ENCODE peak calls at places on chromosomes 2 and 18, in six cellular contexts. L, H, N, Q, J and K are unnamed samples.

GRCh38 chr2:172968061-172968469 is 107.6 kb upstream of the MAP3K20 start:
- DNase-seq in L (no peak), H (no peak), N (no peak), Q (no peak), J (peak), K (no peak)

GRCh38 chr2:174023591-174024523 is 58.7 kb upstream of the SP3 start:
- DNase-seq in L (no peak), H (no peak), N (no peak), Q (no peak), J (peak), K (no peak)

GRCh38 chr18:50128506-50129271 is 66.3 kb downstream of the MYO5B start:
- DNase-seq in L (no peak), H (no peak), N (no peak), Q (no peak), J (no peak), K (no peak)

GRCh38 chr2:228986961-228987360 is 284.1 kb downstream of the PID1 start:
- DNase-seq in L (no peak), H (no peak), N (no peak), Q (no peak), J (no peak), K (no peak)

GRCh38 chr2:175036582-175037018 is 31.4 kb upstream of the CHN1 start:
- DNase-seq in L (peak), H (no peak), N (peak), Q (no peak), J (no peak), K (no peak)

GRCh38 chr2:147255812-147256211 is 589.0 kb upstream of the ACVR2A start:
- DNase-seq in L (no peak), H (no peak), N (no peak), Q (no peak), J (no peak), K (no peak)

GRCh38 chr2:18387479-18388206 is 172.8 kb downstream of the RDH14 start:
- DNase-seq in L (peak), H (peak), N (peak), Q (peak), J (peak), K (peak)

GRCh38 chr2:241007880-241008710 is 9.7 kb downstream of the SNED1 start:
- DNase-seq in L (no peak), H (no peak), N (no peak), Q (peak), J (peak), K (no peak)

GRCh38 chr2:23617817-23618216 is 232.8 kb downstream of the KLHL29 start:
- DNase-seq in L (no peak), H (no peak), N (no peak), Q (no peak), J (peak), K (no peak)